ENCODE peak calls at places on chromosomes 12 and 14, in six cellular contexts. B, U, V, J, F and A are unnamed samples.

GRCh38 chr14:57420986-57421385 is 30.6 kb downstream of the NAA30 start:
- DNase-seq in U (no peak), J (no peak), B (no peak), V (no peak), F (no peak), A (no peak)

GRCh38 chr14:92613008-92613658 is 99.6 kb downstream of the RIN3 start:
- DNase-seq in B (peak; percentile 67), V (no peak), F (peak; percentile 47), U (no peak), J (no peak), A (no peak)

GRCh38 chr12:26572131-26572530 is 260.9 kb downstream of the ITPR2 start:
- DNase-seq in B (no peak), J (no peak), U (no peak), V (no peak), F (no peak), A (no peak)

GRCh38 chr12:128586630-128587029 is 237.1 kb downstream of the SLC15A4 start:
- DNase-seq in F (no peak), J (no peak), V (no peak), U (no peak), B (no peak), A (no peak)

GRCh38 chr12:117151195-117152031 is 38.9 kb downstream of the FBXO21 start:
- DNase-seq in B (peak; percentile 63), F (peak; percentile 94), U (no peak), V (peak; percentile 47), J (peak; percentile 55), A (peak; percentile 39)

GRCh38 chr14:80350707-80351106 is 139.4 kb upstream of the DIO2 start:
- DNase-seq in F (no peak), V (no peak), B (no peak), J (no peak), U (no peak), A (no peak)

GRCh38 chr12:32134144-32134888 is 27.7 kb downstream of the BICD1 start:
- DNase-seq in V (no peak), U (no peak), J (no peak), B (no peak), F (no peak), A (no peak)

GRCh38 chr12:6195665-6196535 is 4.3 kb upstream of the CD9 start:
- DNase-seq in B (peak; percentile 90), V (peak; percentile 91), F (peak; percentile 87), U (peak; percentile 68), J (peak; percentile 83), A (peak; percentile 39)

GRCh38 chr12:120252071-120252906 is 13.2 kb downstream of the PXN start:
- DNase-seq in J (no peak), U (no peak), B (peak; percentile 75), V (no peak), F (no peak), A (no peak)

GRCh38 chr14:69696633-69697557 is 70.0 kb upstream of the SRSF5 start:
- DNase-seq in F (no peak), J (no peak), U (no peak), V (no peak), B (no peak), A (no peak)

GRCh38 chr12:31245822-31246469 is 80.0 kb downstream of the SINHCAF start:
- DNase-seq in F (peak; percentile 42), V (no peak), B (no peak), U (no peak), J (no peak), A (no peak)

GRCh38 chr12:130519-130918 is 64.0 kb downstream of the IQSEC3 start:
- DNase-seq in V (no peak), F (no peak), U (no peak), J (no peak), B (no peak), A (no peak)

GRCh38 chr12:118830251-118830650 is 151.1 kb upstream of the SRRM4 start:
- DNase-seq in B (no peak), J (no peak), V (no peak), U (no peak), F (no peak), A (no peak)

GRCh38 chr14:28264306-28264705 is 502.3 kb upstream of the FOXG1 start:
- DNase-seq in B (no peak), F (no peak), U (no peak), V (no peak), J (no peak), A (no peak)

GRCh38 chr14:89292579-89293348 is 124.3 kb downstream of the FOXN3 start:
- DNase-seq in V (no peak), U (no peak), F (no peak), B (no peak), J (no peak), A (no peak)

GRCh38 chr12:120043421-120043820 is 54.4 kb downstream of the BICDL1 start:
- DNase-seq in V (no peak), U (no peak), J (no peak), F (no peak), B (no peak), A (no peak)

GRCh38 chr14:98227000-98227726 is 1044.8 kb downstream of the BCL11B start:
- DNase-seq in B (no peak), V (no peak), F (no peak), U (no peak), J (no peak), A (no peak)

GRCh38 chr12:109844983-109845841 is 12.0 kb upstream of the TRPV4 start:
- DNase-seq in F (peak; percentile 88), V (peak; percentile 75), J (peak; percentile 74), U (peak; percentile 27), B (peak; percentile 93), A (peak; percentile 87)

GRCh38 chr12:47849261-47849660 is 29.6 kb upstream of the HDAC7 start:
- DNase-seq in F (no peak), B (no peak), U (no peak), J (no peak), V (no peak), A (no peak)

GRCh38 chr14:30238936-30239335 is 311.3 kb upstream of the PRKD1 start:
- DNase-seq in J (no peak), F (no peak), U (no peak), V (no peak), B (no peak), A (no peak)

GRCh38 chr14:36585100-36585499 is 2.7 kb upstream of the NKX2-8 start:
- DNase-seq in F (no peak), V (no peak), J (no peak), B (peak; percentile 49), U (no peak), A (no peak)

GRCh38 chr12:92414383-92415065 is 268.9 kb upstream of the BTG1 start:
- DNase-seq in U (no peak), V (no peak), B (no peak), F (no peak), J (no peak), A (no peak)

GRCh38 chr12:49201595-49202295 is 12.9 kb upstream of the TUBA1A start:
- DNase-seq in U (no peak), B (no peak), F (peak; percentile 82), J (no peak), V (peak; percentile 37), A (no peak)

GRCh38 chr12:47105914-47106674 is 26.3 kb upstream of the AMIGO2 start:
- DNase-seq in U (no peak), F (no peak), J (no peak), B (no peak), V (no peak), A (no peak)

GRCh38 chr12:92740421-92740820 is 37.6 kb downstream of the PLEKHG7 start:
- DNase-seq in V (no peak), B (no peak), F (no peak), J (no peak), U (no peak), A (no peak)

GRCh38 chr14:53190938-53191337 is 37.8 kb upstream of the DDHD1 start:
- DNase-seq in V (no peak), U (no peak), B (no peak), F (no peak), J (no peak), A (no peak)

GRCh38 chr12:29731556-29731955 is 52.2 kb downstream of the TMTC1 start:
- DNase-seq in J (no peak), F (no peak), V (no peak), B (no peak), U (no peak), A (no peak)

DNA sequence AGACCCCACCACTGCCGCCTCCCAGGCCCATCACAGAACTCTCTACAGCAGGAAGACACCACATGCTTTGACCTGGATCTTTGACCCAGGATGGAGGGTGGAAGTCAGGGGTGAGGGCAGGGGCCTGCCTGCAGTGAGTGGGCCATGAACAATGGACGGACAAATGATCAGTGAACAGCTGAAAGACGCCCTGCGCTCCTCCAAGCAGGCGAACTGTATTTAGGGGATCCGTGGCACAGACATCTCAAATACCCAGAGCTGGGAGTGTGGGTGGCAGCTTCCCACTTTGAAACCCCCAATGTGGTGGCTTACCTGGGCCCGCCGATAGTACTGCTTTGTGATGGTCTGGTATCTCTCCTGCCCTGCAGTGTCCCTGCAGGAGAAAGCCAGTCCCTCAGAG is 8.7 kb upstream of the GPX2 start:
- DNase-seq in F (no peak), U (no peak), B (no peak), V (no peak), J (no peak), A (no peak)
- H3K27ac ChIP-seq in F (no peak overlapping the region), U (no peak overlapping the region), B (no peak overlapping the region), V (no peak overlapping the region), J (no peak overlapping the region), A (no peak overlapping the region)

GRCh38 chr14:65575389-65575788 is 162.9 kb downstream of the FUT8 start:
- DNase-seq in V (no peak), B (no peak), U (no peak), F (no peak), J (no peak), A (no peak)
- H3K27ac ChIP-seq in V (no peak overlapping the region), B (no peak overlapping the region), U (no peak overlapping the region), F (no peak overlapping the region), J (no peak overlapping the region), A (peak overlapping the region; percentile 51)

DNA sequence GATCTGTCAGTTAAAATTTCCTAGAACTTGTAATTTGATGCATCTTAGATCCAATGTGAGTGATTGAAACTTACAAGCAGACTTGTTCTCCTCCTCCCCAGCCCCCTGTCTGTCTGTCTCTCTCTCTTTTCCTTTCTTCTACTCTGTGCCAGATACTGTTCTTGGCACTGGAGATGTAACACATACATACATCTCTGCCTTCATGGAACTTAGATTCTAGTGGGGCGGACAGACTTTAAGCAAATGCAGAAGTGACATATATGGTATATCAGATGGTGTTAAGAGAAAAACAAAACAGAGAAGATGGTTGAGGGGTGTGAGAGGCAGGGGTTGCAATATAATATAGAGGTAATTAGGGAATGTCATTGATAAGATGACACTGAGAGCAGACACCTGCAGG is 6.6 kb downstream of the CHST11 start:
- DNase-seq in J (no peak), B (no peak), V (no peak), U (no peak), F (no peak), A (no peak)
- H3K27ac ChIP-seq in J (peak overlapping the region; percentile 45), B (peak overlapping the region; percentile 68), V (peak overlapping the region; percentile 0), U (no peak overlapping the region), F (no peak overlapping the region), A (no peak overlapping the region)

DNA sequence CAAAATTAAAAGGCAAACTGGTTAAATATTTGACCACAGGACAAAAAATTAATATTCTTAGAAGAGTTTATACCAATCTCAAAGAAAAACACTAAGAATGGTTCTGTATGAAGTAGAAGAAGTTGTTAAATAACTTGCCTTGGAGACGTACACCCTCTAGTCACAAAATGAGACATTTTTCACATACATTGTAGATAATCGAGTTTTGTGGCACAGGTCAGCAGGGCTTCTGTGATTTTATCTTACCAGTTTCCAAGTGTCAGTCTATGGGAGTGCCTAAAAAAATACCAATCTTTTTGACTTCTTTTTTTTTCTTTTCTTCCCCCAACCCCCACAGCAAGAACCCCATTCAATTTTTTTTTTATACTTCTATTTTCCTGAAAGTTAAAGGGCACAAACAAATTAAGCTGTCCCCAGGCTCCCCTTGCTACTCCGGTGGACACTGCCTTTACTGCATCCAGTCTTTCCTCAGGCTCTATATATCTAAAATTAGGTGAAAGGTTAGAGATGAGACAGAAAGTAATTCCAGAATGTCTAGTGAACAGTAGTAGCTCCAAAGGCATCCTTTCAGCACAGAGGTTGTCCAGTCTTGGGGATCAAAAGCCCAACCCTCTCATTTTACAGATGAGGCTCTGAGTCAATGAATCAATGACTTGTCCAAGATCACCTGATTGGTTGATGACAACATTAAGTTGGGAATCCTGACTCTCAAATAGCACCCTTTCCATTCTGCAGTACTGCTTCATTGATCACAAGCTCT is 6.2 kb downstream of the LIMA1 start:
- DNase-seq in U (no peak), V (no peak), J (no peak), B (no peak), F (no peak), A (no peak)
- H3K27ac ChIP-seq in U (no peak overlapping the region), V (peak overlapping the region; percentile 29), J (peak overlapping the region; percentile 37), B (peak overlapping the region; percentile 80), F (no peak overlapping the region), A (no peak overlapping the region)